ENCODE peak calls at places on chromosome 2, in seven cellular contexts. One of them, this sample, is unnamed.
A peak's percentile ranks its signal among the peaks of the same experiment; 100 is the strongest.

GRCh38 chr2:64652231-64653173 is 1.2 kb downstream of the SERTAD2 start:
- DNase-seq in left lung: peak; percentile 77
- DNase-seq in kidney: no peak
- DNase-seq in adrenal gland: peak; percentile 61
- DNase-seq in SK-N-SH: no peak
- DNase-seq in bronchial epithelial cell: peak; percentile 70
- DNase-seq in astrocyte of the spinal cord: peak; percentile 41
- DNase-seq in this sample: peak; percentile 61

GRCh38 chr2:216115224-216115582 is 6.1 kb downstream of the XRCC5 start:
- DNase-seq in astrocyte of the spinal cord: no peak
- DNase-seq in SK-N-SH: no peak
- DNase-seq in bronchial epithelial cell: peak; percentile 32
- DNase-seq in adrenal gland: no peak
- DNase-seq in left lung: no peak
- DNase-seq in kidney: no peak
- DNase-seq in this sample: no peak

GRCh38 chr2:83584674-83585073 is 874.4 kb downstream of the SUCLG1 start:
- DNase-seq in bronchial epithelial cell: no peak
- DNase-seq in astrocyte of the spinal cord: peak; percentile 30
- DNase-seq in adrenal gland: no peak
- DNase-seq in SK-N-SH: no peak
- DNase-seq in kidney: no peak
- DNase-seq in left lung: no peak
- DNase-seq in this sample: no peak

GRCh38 chr2:42722328-42723190 is 41.4 kb downstream of the OXER1 start:
- DNase-seq in adrenal gland: peak; percentile 91
- DNase-seq in bronchial epithelial cell: peak; percentile 87
- DNase-seq in SK-N-SH: no peak
- DNase-seq in astrocyte of the spinal cord: peak; percentile 86
- DNase-seq in kidney: no peak
- DNase-seq in left lung: no peak
- DNase-seq in this sample: peak; percentile 69

GRCh38 chr2:36376992-36377738 is 21.6 kb downstream of the CRIM1 start:
- DNase-seq in bronchial epithelial cell: peak; percentile 93
- DNase-seq in SK-N-SH: no peak
- DNase-seq in kidney: peak; percentile 86
- DNase-seq in adrenal gland: no peak
- DNase-seq in astrocyte of the spinal cord: no peak
- DNase-seq in left lung: peak; percentile 79
- DNase-seq in this sample: peak; percentile 85

GRCh38 chr2:38720613-38721241 is 30.4 kb downstream of the SRSF7 start:
- DNase-seq in left lung: no peak
- DNase-seq in astrocyte of the spinal cord: peak; percentile 96
- DNase-seq in adrenal gland: peak; percentile 97
- DNase-seq in kidney: peak; percentile 91
- DNase-seq in bronchial epithelial cell: peak; percentile 83
- DNase-seq in SK-N-SH: no peak
- DNase-seq in this sample: peak; percentile 97

GRCh38 chr2:223725494-223725893 is 111.9 kb downstream of the AP1S3 start:
- DNase-seq in left lung: no peak
- DNase-seq in astrocyte of the spinal cord: peak; percentile 97
- DNase-seq in bronchial epithelial cell: peak; percentile 95
- DNase-seq in SK-N-SH: peak; percentile 72
- DNase-seq in kidney: peak; percentile 94
- DNase-seq in adrenal gland: peak; percentile 93
- DNase-seq in this sample: peak; percentile 97

GRCh38 chr2:66604911-66605310 is 170.0 kb downstream of the MEIS1 start:
- DNase-seq in adrenal gland: no peak
- DNase-seq in left lung: no peak
- DNase-seq in astrocyte of the spinal cord: no peak
- DNase-seq in SK-N-SH: no peak
- DNase-seq in bronchial epithelial cell: no peak
- DNase-seq in kidney: no peak
- DNase-seq in this sample: no peak

GRCh38 chr2:199433204-199433832 is 24.4 kb downstream of the SATB2 start:
- DNase-seq in kidney: no peak
- DNase-seq in adrenal gland: no peak
- DNase-seq in bronchial epithelial cell: no peak
- DNase-seq in SK-N-SH: no peak
- DNase-seq in astrocyte of the spinal cord: no peak
- DNase-seq in left lung: no peak
- DNase-seq in this sample: no peak

GRCh38 chr2:132797551-132797950 is 127.5 kb upstream of the LYPD1 start:
- DNase-seq in SK-N-SH: no peak
- DNase-seq in adrenal gland: no peak
- DNase-seq in bronchial epithelial cell: peak; percentile 29
- DNase-seq in astrocyte of the spinal cord: peak; percentile 72
- DNase-seq in kidney: no peak
- DNase-seq in left lung: no peak
- DNase-seq in this sample: no peak

GRCh38 chr2:233349005-233349998 is 5.0 kb upstream of the DGKD start:
- DNase-seq in adrenal gland: peak; percentile 31
- DNase-seq in kidney: peak; percentile 81
- DNase-seq in astrocyte of the spinal cord: no peak
- DNase-seq in SK-N-SH: no peak
- DNase-seq in left lung: peak; percentile 85
- DNase-seq in bronchial epithelial cell: no peak
- DNase-seq in this sample: no peak

GRCh38 chr2:55595536-55595935 is 21.9 kb downstream of the PPP4R3B start:
- DNase-seq in astrocyte of the spinal cord: no peak
- DNase-seq in bronchial epithelial cell: no peak
- DNase-seq in left lung: no peak
- DNase-seq in adrenal gland: no peak
- DNase-seq in SK-N-SH: no peak
- DNase-seq in kidney: no peak
- DNase-seq in this sample: no peak

GRCh38 chr2:112692914-112693313 is 27.9 kb upstream of the NT5DC4 start:
- DNase-seq in adrenal gland: no peak
- DNase-seq in SK-N-SH: no peak
- DNase-seq in astrocyte of the spinal cord: peak; percentile 13
- DNase-seq in kidney: no peak
- DNase-seq in bronchial epithelial cell: peak; percentile 77
- DNase-seq in left lung: no peak
- DNase-seq in this sample: peak; percentile 56

GRCh38 chr2:188734688-188735087 is 239.5 kb upstream of the COL3A1 start:
- DNase-seq in astrocyte of the spinal cord: peak; percentile 55
- DNase-seq in left lung: no peak
- DNase-seq in bronchial epithelial cell: no peak
- DNase-seq in SK-N-SH: no peak
- DNase-seq in kidney: no peak
- DNase-seq in adrenal gland: no peak
- DNase-seq in this sample: no peak

GRCh38 chr2:233185320-233185719 is 66.2 kb upstream of the ATG16L1 start:
- DNase-seq in SK-N-SH: no peak
- DNase-seq in astrocyte of the spinal cord: no peak
- DNase-seq in adrenal gland: no peak
- DNase-seq in bronchial epithelial cell: no peak
- DNase-seq in left lung: no peak
- DNase-seq in kidney: no peak
- DNase-seq in this sample: no peak

GRCh38 chr2:55620123-55620779 is 2.8 kb upstream of the PPP4R3B start:
- DNase-seq in kidney: no peak
- DNase-seq in adrenal gland: no peak
- DNase-seq in bronchial epithelial cell: peak; percentile 30
- DNase-seq in left lung: no peak
- DNase-seq in SK-N-SH: peak; percentile 28
- DNase-seq in astrocyte of the spinal cord: no peak
- DNase-seq in this sample: peak; percentile 51

GRCh38 chr2:178917555-178917954 is 110.3 kb upstream of the TTN start:
- DNase-seq in left lung: no peak
- DNase-seq in adrenal gland: no peak
- DNase-seq in SK-N-SH: no peak
- DNase-seq in astrocyte of the spinal cord: no peak
- DNase-seq in bronchial epithelial cell: no peak
- DNase-seq in kidney: no peak
- DNase-seq in this sample: no peak

GRCh38 chr2:144894612-144895300 is 374.8 kb upstream of the ZEB2 start:
- DNase-seq in left lung: no peak
- DNase-seq in kidney: no peak
- DNase-seq in adrenal gland: no peak
- DNase-seq in SK-N-SH: no peak
- DNase-seq in astrocyte of the spinal cord: no peak
- DNase-seq in bronchial epithelial cell: no peak
- DNase-seq in this sample: no peak

GRCh38 chr2:144889348-144889747 is 369.4 kb upstream of the ZEB2 start:
- DNase-seq in left lung: no peak
- DNase-seq in kidney: no peak
- DNase-seq in astrocyte of the spinal cord: no peak
- DNase-seq in SK-N-SH: no peak
- DNase-seq in adrenal gland: no peak
- DNase-seq in bronchial epithelial cell: no peak
- DNase-seq in this sample: no peak

GRCh38 chr2:144886847-144887246 is 366.9 kb upstream of the ZEB2 start:
- DNase-seq in kidney: peak; percentile 59
- DNase-seq in bronchial epithelial cell: no peak
- DNase-seq in adrenal gland: peak; percentile 39
- DNase-seq in astrocyte of the spinal cord: peak; percentile 16
- DNase-seq in SK-N-SH: no peak
- DNase-seq in left lung: no peak
- DNase-seq in this sample: no peak

GRCh38 chr2:144890828-144891227 is 370.9 kb upstream of the ZEB2 start:
- DNase-seq in kidney: no peak
- DNase-seq in bronchial epithelial cell: peak; percentile 64
- DNase-seq in adrenal gland: no peak
- DNase-seq in left lung: no peak
- DNase-seq in astrocyte of the spinal cord: peak; percentile 31
- DNase-seq in SK-N-SH: peak; percentile 11
- DNase-seq in this sample: peak; percentile 47
- TF ChIP-seq CTCF in kidney: no peak
- TF ChIP-seq CTCF in bronchial epithelial cell: no peak
- TF ChIP-seq CTCF in adrenal gland: peak; percentile 4
- TF ChIP-seq CTCF in left lung: no peak
- TF ChIP-seq CTCF in astrocyte of the spinal cord: peak; percentile 35
- TF ChIP-seq CTCF in SK-N-SH: peak; percentile 40
- TF ChIP-seq CTCF in this sample: no peak

DNA sequence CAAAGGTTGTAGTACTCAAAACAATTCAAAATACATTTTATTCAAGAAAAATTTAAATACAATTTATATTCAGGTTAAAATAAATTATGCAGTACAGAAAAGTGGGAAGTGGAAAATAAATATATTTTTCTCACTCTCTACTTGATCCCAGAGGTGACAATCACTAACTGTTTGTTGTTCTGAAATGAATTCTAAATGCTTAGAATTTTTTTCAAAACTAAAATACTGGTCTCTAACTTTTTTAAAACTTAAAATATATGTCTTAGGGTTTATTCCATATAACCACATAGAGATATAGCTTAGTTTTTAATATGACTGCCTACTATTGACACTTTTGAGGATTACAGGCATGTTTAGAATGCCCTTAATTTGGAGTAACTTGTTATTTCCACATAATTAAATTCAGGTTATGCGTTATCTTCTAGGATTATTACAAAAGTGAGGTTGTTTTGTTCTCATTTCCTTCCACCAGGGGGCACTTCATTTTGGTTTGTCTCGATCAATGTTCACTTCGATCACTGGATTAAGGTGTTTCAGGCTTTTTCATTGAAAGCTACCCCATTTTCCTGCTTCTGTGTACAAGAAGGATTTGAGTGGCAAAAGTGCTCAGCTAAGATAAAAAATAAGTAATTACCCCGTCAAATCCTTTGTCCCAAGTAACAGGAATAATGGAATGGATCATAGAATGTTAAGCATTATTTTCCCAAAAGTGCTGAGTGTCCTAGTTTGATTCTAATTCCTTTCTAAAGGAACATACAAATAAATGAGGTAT is 27.1 kb upstream of the TFPI start:
- DNase-seq in left lung: no peak
- DNase-seq in bronchial epithelial cell: peak; percentile 46
- DNase-seq in astrocyte of the spinal cord: peak; percentile 65
- DNase-seq in SK-N-SH: peak; percentile 8
- DNase-seq in kidney: no peak
- DNase-seq in adrenal gland: no peak
- DNase-seq in this sample: peak; percentile 77
- TF ChIP-seq CTCF in left lung: peak; percentile 62
- TF ChIP-seq CTCF in bronchial epithelial cell: peak; percentile 61
- TF ChIP-seq CTCF in astrocyte of the spinal cord: peak; percentile 54
- TF ChIP-seq CTCF in SK-N-SH: peak; percentile 79
- TF ChIP-seq CTCF in kidney: peak; percentile 54
- TF ChIP-seq CTCF in adrenal gland: peak; percentile 66
- TF ChIP-seq CTCF in this sample: peak; percentile 76

DNA sequence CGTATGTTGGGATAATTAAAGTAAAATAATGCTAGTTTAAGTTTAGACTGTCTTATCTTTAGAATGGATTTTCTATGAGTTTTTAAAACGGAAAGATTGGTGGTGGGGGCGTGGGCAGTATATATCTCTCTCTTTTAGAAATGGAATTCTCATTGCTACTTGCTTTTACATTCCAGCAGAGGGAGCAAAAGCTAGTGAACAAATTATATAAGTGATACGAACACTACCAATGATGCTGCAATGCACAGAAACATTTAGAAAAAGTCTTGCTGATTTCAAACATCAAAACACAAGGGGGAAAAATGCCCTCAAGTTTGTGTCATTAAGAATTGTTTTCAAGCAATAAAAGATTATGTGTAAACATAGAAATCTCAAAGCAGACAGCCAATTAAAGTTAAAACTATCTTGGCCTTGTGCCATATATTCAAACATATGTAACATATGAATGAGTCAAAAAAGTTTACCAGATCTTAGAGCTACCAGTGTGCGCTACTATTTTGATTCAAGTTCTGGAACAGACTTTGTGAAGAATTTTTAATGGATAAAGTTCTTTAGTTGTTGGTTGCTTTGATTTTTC is 296.3 kb upstream of the KCNJ3 start:
- DNase-seq in bronchial epithelial cell: peak; percentile 43
- DNase-seq in astrocyte of the spinal cord: peak; percentile 33
- DNase-seq in kidney: no peak
- DNase-seq in left lung: no peak
- DNase-seq in SK-N-SH: peak; percentile 16
- DNase-seq in adrenal gland: no peak
- DNase-seq in this sample: peak; percentile 49
- TF ChIP-seq CTCF in bronchial epithelial cell: peak; percentile 40
- TF ChIP-seq CTCF in astrocyte of the spinal cord: peak; percentile 50
- TF ChIP-seq CTCF in kidney: peak; percentile 27
- TF ChIP-seq CTCF in left lung: peak; percentile 32
- TF ChIP-seq CTCF in SK-N-SH: peak; percentile 70
- TF ChIP-seq CTCF in adrenal gland: peak; percentile 18
- TF ChIP-seq CTCF in this sample: peak; percentile 33

GRCh38 chr2:142678164-142678563 is 199.3 kb upstream of the KYNU start:
- DNase-seq in bronchial epithelial cell: no peak
- DNase-seq in SK-N-SH: no peak
- DNase-seq in left lung: no peak
- DNase-seq in astrocyte of the spinal cord: no peak
- DNase-seq in adrenal gland: no peak
- DNase-seq in kidney: no peak
- DNase-seq in this sample: no peak

GRCh38 chr2:142684667-142685066 is 192.8 kb upstream of the KYNU start:
- DNase-seq in left lung: no peak
- DNase-seq in adrenal gland: no peak
- DNase-seq in SK-N-SH: no peak
- DNase-seq in bronchial epithelial cell: no peak
- DNase-seq in kidney: no peak
- DNase-seq in astrocyte of the spinal cord: no peak
- DNase-seq in this sample: no peak

GRCh38 chr2:142687075-142687474 is 190.4 kb upstream of the KYNU start:
- DNase-seq in bronchial epithelial cell: no peak
- DNase-seq in SK-N-SH: no peak
- DNase-seq in adrenal gland: no peak
- DNase-seq in left lung: no peak
- DNase-seq in kidney: no peak
- DNase-seq in astrocyte of the spinal cord: no peak
- DNase-seq in this sample: no peak

GRCh38 chr2:142681952-142682351 is 195.5 kb upstream of the KYNU start:
- DNase-seq in bronchial epithelial cell: no peak
- DNase-seq in left lung: no peak
- DNase-seq in adrenal gland: no peak
- DNase-seq in kidney: no peak
- DNase-seq in SK-N-SH: no peak
- DNase-seq in astrocyte of the spinal cord: no peak
- DNase-seq in this sample: no peak

GRCh38 chr2:142682528-142682927 is 194.9 kb upstream of the KYNU start:
- DNase-seq in astrocyte of the spinal cord: peak; percentile 40
- DNase-seq in bronchial epithelial cell: peak; percentile 53
- DNase-seq in SK-N-SH: no peak
- DNase-seq in kidney: no peak
- DNase-seq in left lung: no peak
- DNase-seq in adrenal gland: no peak
- DNase-seq in this sample: peak; percentile 65
- TF ChIP-seq CTCF in astrocyte of the spinal cord: peak; percentile 13
- TF ChIP-seq CTCF in bronchial epithelial cell: peak; percentile 10
- TF ChIP-seq CTCF in SK-N-SH: peak; percentile 33
- TF ChIP-seq CTCF in kidney: no peak
- TF ChIP-seq CTCF in left lung: peak; percentile 9
- TF ChIP-seq CTCF in adrenal gland: peak; percentile 30
- TF ChIP-seq CTCF in this sample: peak; percentile 54